ENCODE peak calls at places on chromosomes 7 and 10, in eight cellular contexts. X is right cardiac atrium; Z is RPMI7951; D is HEK293T; Y is GM23338; T is CD8-positive, alpha-beta T cell; C is naive thymus-derived CD8-positive, alpha-beta T cell; B is HT1080. G is an unnamed sample.

GRCh38 chr10:13831711-13832110 is 244.9 kb downstream of the PRPF18 start:
- DNase-seq in X (no peak), Z (no peak), D (no peak), Y (no peak), T (no peak), C (no peak), B (no peak), G (no peak)

GRCh38 chr10:119608316-119609155 is 11.8 kb upstream of the TIAL1 start:
- DNase-seq in X (no peak), Z (peak), D (peak), Y (peak), T (peak), C (peak), B (peak), G (peak)

GRCh38 chr10:127485153-127485857 is 63.8 kb upstream of the NPS start:
- DNase-seq in X (no peak), Z (peak), D (peak), Y (peak), T (no peak), C (no peak), B (peak), G (no peak)

GRCh38 chr7:94205529-94205928 is 189.2 kb upstream of the COL1A2 start:
- DNase-seq in X (no peak), Z (no peak), D (no peak), Y (no peak), T (no peak), C (no peak), B (no peak), G (no peak)

GRCh38 chr10:70441161-70441876 is at the start of gene NODAL:
- DNase-seq in X (no peak), Z (no peak), D (no peak), Y (peak), T (no peak), C (no peak), B (no peak), G (no peak)

GRCh38 chr7:55571534-55572377 is 546 bp downstream of the VOPP1 start:
- DNase-seq in X (peak), Z (peak), D (peak), Y (peak), T (peak), C (peak), B (peak), G (peak)

GRCh38 chr7:105210721-105211205 is 178.0 kb downstream of the SRPK2 start:
- DNase-seq in X (peak), Z (no peak), D (no peak), Y (peak), T (no peak), C (no peak), B (no peak), G (peak)

GRCh38 chr7:66047426-66047825 is 28.2 kb upstream of the ASL start:
- DNase-seq in X (no peak), Z (peak), D (no peak), Y (no peak), T (no peak), C (no peak), B (peak), G (no peak)

GRCh38 chr7:35384761-35385700 is 131.1 kb upstream of the TBX20 start:
- DNase-seq in X (peak), Z (no peak), D (no peak), Y (no peak), T (no peak), C (no peak), B (no peak), G (peak)

GRCh38 chr10:95290801-95291633 is at the start of gene PDLIM1:
- DNase-seq in X (peak), Z (peak), D (peak), Y (peak), T (no peak), C (no peak), B (peak), G (peak)

GRCh38 chr10:124428207-124428777 is 9.6 kb upstream of the OAT start:
- DNase-seq in X (no peak), Z (no peak), D (no peak), Y (no peak), T (no peak), C (no peak), B (no peak), G (no peak)

GRCh38 chr10:31484407-31485135 is 165.6 kb downstream of the ZEB1 start:
- DNase-seq in X (no peak), Z (no peak), D (no peak), Y (no peak), T (no peak), C (no peak), B (no peak), G (no peak)

GRCh38 chr10:18254086-18254485 is 113.9 kb downstream of the CACNB2 start:
- DNase-seq in X (no peak), Z (no peak), D (no peak), Y (no peak), T (no peak), C (no peak), B (no peak), G (no peak)

GRCh38 chr10:11145498-11145855 is 127.8 kb downstream of the CELF2 start:
- DNase-seq in X (peak), Z (no peak), D (no peak), Y (no peak), T (peak), C (peak), B (peak), G (peak)

GRCh38 chr7:106346678-106347217 is 62.0 kb upstream of the NAMPT start:
- DNase-seq in X (no peak), Z (peak), D (no peak), Y (no peak), T (peak), C (peak), B (peak), G (no peak)

GRCh38 chr10:94424714-94425337 is 22.5 kb downstream of the TBC1D12 start:
- DNase-seq in X (no peak), Z (no peak), D (no peak), Y (no peak), T (no peak), C (no peak), B (no peak), G (no peak)

GRCh38 chr10:17206210-17206709 is 4.8 kb upstream of the TRDMT1 start:
- DNase-seq in X (no peak), Z (peak), D (no peak), Y (no peak), T (no peak), C (peak), B (peak), G (no peak)

GRCh38 chr10:49610015-49610734 is at the start of gene SLC18A3:
- DNase-seq in X (no peak), Z (no peak), D (peak), Y (peak), T (no peak), C (no peak), B (no peak), G (no peak)

GRCh38 chr7:157615101-157615817 is 278.5 kb downstream of the DNAJB6 start:
- DNase-seq in X (no peak), Z (peak), D (no peak), Y (no peak), T (no peak), C (no peak), B (no peak), G (peak)

GRCh38 chr10:59678884-59679301 is 30.8 kb downstream of the SLC16A9 start:
- DNase-seq in X (no peak), Z (no peak), D (no peak), Y (no peak), T (no peak), C (no peak), B (peak), G (no peak)

GRCh38 chr10:129236411-129236810 is 230.6 kb upstream of the MGMT start:
- DNase-seq in X (no peak), Z (no peak), D (no peak), Y (no peak), T (no peak), C (no peak), B (no peak), G (no peak)

GRCh38 chr10:110392860-110393732 is 88.4 kb upstream of the SMNDC1 start:
- DNase-seq in X (no peak), Z (no peak), D (no peak), Y (peak), T (no peak), C (no peak), B (no peak), G (no peak)

G was measured in Right ventricle myocardium superior.